ENCODE peak calls at places on chromosomes 13 and 19, in four cellular contexts. One of them, this sample, is unnamed. For H3K4me1, the result is how much of the 10 kb centered on the place peaks cover.

GRCh38 chr13:44474122-44474910 is 100.7 kb downstream of the SERP2 start:
- DNase-seq in iPS DF 6.9: no peak
- DNase-seq in tibial nerve: no peak
- DNase-seq in psoas muscle: no peak
- DNase-seq in this sample: no peak

GRCh38 chr19:1026189-1027019 is at the start of gene CNN2:
- DNase-seq in iPS DF 6.9: no peak
- DNase-seq in tibial nerve: peak
- DNase-seq in psoas muscle: peak
- DNase-seq in this sample: peak

GRCh38 chr13:67155898-67156717 is 74.0 kb downstream of the PCDH9 start:
- DNase-seq in psoas muscle: no peak
- DNase-seq in iPS DF 6.9: no peak
- DNase-seq in tibial nerve: no peak
- DNase-seq in this sample: no peak

GRCh38 chr19:10517361-10517759 is at the start of gene S1PR5:
- DNase-seq in iPS DF 6.9: no peak
- DNase-seq in psoas muscle: no peak
- DNase-seq in tibial nerve: no peak
- DNase-seq in this sample: no peak

GRCh38 chr19:1004803-1005664 is 4.8 kb downstream of the GRIN3B start:
- DNase-seq in iPS DF 6.9: no peak
- DNase-seq in tibial nerve: no peak
- DNase-seq in psoas muscle: no peak
- DNase-seq in this sample: no peak

GRCh38 chr19:9431475-9431874 is 3.9 kb downstream of the ZNF266 start:
- DNase-seq in iPS DF 6.9: peak
- DNase-seq in psoas muscle: no peak
- DNase-seq in tibial nerve: no peak
- DNase-seq in this sample: no peak

GRCh38 chr19:40422428-40423226 is 3.2 kb downstream of the SERTAD1 start:
- DNase-seq in tibial nerve: no peak
- DNase-seq in psoas muscle: no peak
- DNase-seq in iPS DF 6.9: no peak
- DNase-seq in this sample: no peak

GRCh38 chr19:844300-844971 is 3.6 kb downstream of the PRTN3 start:
- DNase-seq in tibial nerve: no peak
- DNase-seq in iPS DF 6.9: no peak
- DNase-seq in psoas muscle: no peak
- DNase-seq in this sample: no peak

GRCh38 chr19:45440873-45441654 is 17.3 kb upstream of the ERCC1 start:
- DNase-seq in tibial nerve: no peak
- DNase-seq in iPS DF 6.9: no peak
- DNase-seq in psoas muscle: no peak
- DNase-seq in this sample: no peak

GRCh38 chr13:54852831-54853230 is 1824.2 kb downstream of the OLFM4 start:
- DNase-seq in psoas muscle: no peak
- DNase-seq in iPS DF 6.9: no peak
- DNase-seq in tibial nerve: no peak
- DNase-seq in this sample: no peak

GRCh38 chr13:37656247-37656940 is 57.8 kb upstream of the POSTN start:
- DNase-seq in psoas muscle: no peak
- DNase-seq in tibial nerve: no peak
- DNase-seq in iPS DF 6.9: no peak
- DNase-seq in this sample: peak

GRCh38 chr19:13974073-13974472 is 21.8 kb downstream of the DCAF15 start:
- DNase-seq in psoas muscle: no peak
- DNase-seq in tibial nerve: no peak
- DNase-seq in iPS DF 6.9: peak
- DNase-seq in this sample: peak

GRCh38 chr13:99663185-99663825 is 162.0 kb downstream of the TM9SF2 start:
- DNase-seq in iPS DF 6.9: no peak
- DNase-seq in psoas muscle: no peak
- DNase-seq in tibial nerve: no peak
- DNase-seq in this sample: no peak

GRCh38 chr13:32639502-32640105 is 53.4 kb downstream of the PDS5B start:
- DNase-seq in psoas muscle: peak
- DNase-seq in tibial nerve: peak
- DNase-seq in iPS DF 6.9: no peak
- DNase-seq in this sample: peak

GRCh38 chr19:801030-801860 is 4.0 kb downstream of the PTBP1 start:
- DNase-seq in tibial nerve: no peak
- DNase-seq in psoas muscle: peak
- DNase-seq in iPS DF 6.9: no peak
- DNase-seq in this sample: no peak

GRCh38 chr19:12294308-12295158 is at the start of gene ZNF44:
- DNase-seq in tibial nerve: peak
- DNase-seq in psoas muscle: peak
- DNase-seq in iPS DF 6.9: peak
- DNase-seq in this sample: peak

GRCh38 chr13:31663880-31664585 is 75.3 kb upstream of the RXFP2 start:
- DNase-seq in tibial nerve: no peak
- DNase-seq in iPS DF 6.9: peak
- DNase-seq in psoas muscle: no peak
- DNase-seq in this sample: no peak

GRCh38 chr19:47719047-47719885 is 6.0 kb downstream of the EHD2 start:
- DNase-seq in psoas muscle: peak
- DNase-seq in tibial nerve: peak
- DNase-seq in iPS DF 6.9: no peak
- DNase-seq in this sample: peak

GRCh38 chr13:48533207-48533499 is 273 bp upstream of the RCBTB2 start:
- DNase-seq in tibial nerve: no peak
- DNase-seq in iPS DF 6.9: no peak
- DNase-seq in psoas muscle: no peak
- DNase-seq in this sample: no peak

GRCh38 chr19:51777570-51778460 is 16.8 kb downstream of the FPR2 start:
- DNase-seq in psoas muscle: peak
- DNase-seq in tibial nerve: peak
- DNase-seq in iPS DF 6.9: peak
- DNase-seq in this sample: peak

GRCh38 chr13:23321534-23322241 is 111.8 kb downstream of the SACS start:
- DNase-seq in psoas muscle: peak
- DNase-seq in tibial nerve: peak
- DNase-seq in iPS DF 6.9: no peak
- DNase-seq in this sample: peak

GRCh38 chr13:95956589-95957148 is 96.5 kb downstream of the UGGT2 start:
- DNase-seq in psoas muscle: no peak
- DNase-seq in tibial nerve: no peak
- DNase-seq in iPS DF 6.9: no peak
- DNase-seq in this sample: peak

GRCh38 chr19:46614114-46614701 is 10.7 kb downstream of the PTGIR start:
- DNase-seq in iPS DF 6.9: no peak
- DNase-seq in psoas muscle: peak
- DNase-seq in tibial nerve: peak
- DNase-seq in this sample: no peak

GRCh38 chr19:12126707-12127106 is 13.4 kb downstream of the ZNF20 start:
- DNase-seq in iPS DF 6.9: no peak
- DNase-seq in tibial nerve: no peak
- DNase-seq in psoas muscle: no peak
- DNase-seq in this sample: no peak

GRCh38 chr13:57631607-57632275 is at the start of gene PCDH17:
- DNase-seq in tibial nerve: no peak
- DNase-seq in iPS DF 6.9: no peak
- DNase-seq in psoas muscle: peak
- DNase-seq in this sample: no peak

GRCh38 chr13:99145461-99145860 is 55.2 kb upstream of the UBAC2 start:
- DNase-seq in tibial nerve: no peak
- DNase-seq in psoas muscle: no peak
- DNase-seq in iPS DF 6.9: no peak
- DNase-seq in this sample: no peak

GRCh38 chr13:24392972-24393371 is 83.6 kb downstream of the C1QTNF9 start:
- DNase-seq in tibial nerve: no peak
- DNase-seq in iPS DF 6.9: no peak
- DNase-seq in psoas muscle: no peak
- DNase-seq in this sample: no peak

GRCh38 chr19:13302521-13303270 is 152.5 kb downstream of the IER2 start:
- DNase-seq in tibial nerve: no peak
- DNase-seq in iPS DF 6.9: no peak
- DNase-seq in psoas muscle: no peak
- DNase-seq in this sample: no peak

GRCh38 chr19:39472746-39473442 is 7.7 kb upstream of the TIMM50 start:
- DNase-seq in iPS DF 6.9: no peak
- DNase-seq in psoas muscle: no peak
- DNase-seq in tibial nerve: no peak
- DNase-seq in this sample: no peak

GRCh38 chr19:2261438-2262172 is 5.4 kb upstream of the JSRP1 start:
- DNase-seq in iPS DF 6.9: no peak
- DNase-seq in psoas muscle: no peak
- DNase-seq in tibial nerve: peak
- DNase-seq in this sample: no peak

GRCh38 chr13:109211616-109212015 is 574.8 kb downstream of the IRS2 start:
- DNase-seq in iPS DF 6.9: no peak
- DNase-seq in tibial nerve: no peak
- DNase-seq in psoas muscle: no peak
- DNase-seq in this sample: peak

GRCh38 chr13:63938851-63939250 is 2523.2 kb upstream of the PCDH20 start:
- DNase-seq in psoas muscle: no peak
- DNase-seq in iPS DF 6.9: no peak
- DNase-seq in tibial nerve: no peak
- DNase-seq in this sample: no peak

GRCh38 chr13:61086052-61086451 is 329.6 kb downstream of the PCDH20 start:
- DNase-seq in iPS DF 6.9: no peak
- DNase-seq in tibial nerve: no peak
- DNase-seq in psoas muscle: no peak
- DNase-seq in this sample: no peak

GRCh38 chr13:63625869-63626268 is 2210.2 kb upstream of the PCDH20 start:
- DNase-seq in psoas muscle: no peak
- DNase-seq in iPS DF 6.9: no peak
- DNase-seq in tibial nerve: no peak
- DNase-seq in this sample: peak

DNA sequence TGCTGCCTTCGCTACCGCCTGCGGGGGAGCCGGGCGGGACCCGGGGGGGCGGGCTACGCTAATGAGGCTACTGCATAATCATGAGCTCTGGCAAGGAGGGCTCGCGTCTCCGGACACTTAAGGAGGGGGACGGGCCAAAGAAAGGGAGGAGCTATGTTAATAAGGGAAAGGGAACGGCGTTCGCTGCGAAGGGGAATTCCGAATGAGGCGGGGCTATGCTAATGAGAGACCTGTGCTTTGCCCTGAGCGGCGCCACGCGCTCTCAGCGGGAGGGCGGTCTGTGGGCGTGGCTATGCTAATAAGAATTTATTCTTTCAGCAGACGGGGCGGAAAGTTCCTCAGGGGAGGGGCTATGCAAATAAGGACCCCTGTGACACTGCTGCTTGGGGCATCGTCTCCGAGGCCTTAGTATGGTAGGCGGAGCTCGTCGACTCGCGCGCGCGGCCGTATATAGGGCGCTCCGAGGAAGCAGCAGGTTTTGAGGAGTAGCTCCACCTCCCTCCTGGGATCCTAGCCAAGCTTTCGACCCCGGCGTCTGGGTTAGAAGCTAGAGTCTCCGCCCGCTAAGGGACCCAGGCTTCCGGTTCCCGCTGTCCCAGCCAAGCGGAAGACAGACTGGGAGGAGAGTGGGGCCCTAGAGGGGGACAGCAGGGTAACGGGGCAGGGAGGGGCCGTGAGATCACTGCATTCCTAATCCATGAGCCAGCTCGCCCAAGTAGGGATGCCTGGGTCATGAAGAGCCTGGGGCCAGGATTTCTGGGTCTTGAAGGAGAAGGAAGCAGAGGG is at the start of gene RRAS:
- DNase-seq in psoas muscle: peak
- DNase-seq in tibial nerve: peak
- DNase-seq in iPS DF 6.9: peak
- DNase-seq in this sample: peak
- H3K4me1 ChIP-seq in psoas muscle: under half
- H3K4me1 ChIP-seq in tibial nerve: half or more
- H3K4me1 ChIP-seq in iPS DF 6.9: under half
- H3K4me1 ChIP-seq in this sample: under half

DNA sequence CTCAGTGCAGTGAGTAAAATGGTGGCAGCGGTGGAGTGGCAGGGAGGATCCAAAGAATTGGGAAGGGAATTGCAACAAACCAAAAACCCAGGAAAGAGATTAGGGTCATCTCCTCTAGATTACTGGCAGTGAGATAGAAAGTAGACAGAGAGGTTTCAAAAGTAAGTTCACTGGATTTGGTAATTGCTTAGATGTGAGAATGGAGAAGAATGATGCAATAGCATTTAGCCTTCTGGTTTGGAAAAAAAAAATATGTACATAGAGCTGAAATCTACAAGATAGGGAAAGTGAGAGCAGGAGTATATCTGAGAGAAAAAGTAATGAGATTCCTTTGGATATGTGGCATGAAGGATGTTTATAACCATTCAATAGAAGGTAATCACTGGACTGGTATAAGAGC is 482.6 kb upstream of the GPC6 start:
- DNase-seq in tibial nerve: no peak
- DNase-seq in iPS DF 6.9: no peak
- DNase-seq in psoas muscle: no peak
- DNase-seq in this sample: no peak
- H3K4me1 ChIP-seq in tibial nerve: under half
- H3K4me1 ChIP-seq in iPS DF 6.9: under half
- H3K4me1 ChIP-seq in psoas muscle: under half
- H3K4me1 ChIP-seq in this sample: under half

DNA sequence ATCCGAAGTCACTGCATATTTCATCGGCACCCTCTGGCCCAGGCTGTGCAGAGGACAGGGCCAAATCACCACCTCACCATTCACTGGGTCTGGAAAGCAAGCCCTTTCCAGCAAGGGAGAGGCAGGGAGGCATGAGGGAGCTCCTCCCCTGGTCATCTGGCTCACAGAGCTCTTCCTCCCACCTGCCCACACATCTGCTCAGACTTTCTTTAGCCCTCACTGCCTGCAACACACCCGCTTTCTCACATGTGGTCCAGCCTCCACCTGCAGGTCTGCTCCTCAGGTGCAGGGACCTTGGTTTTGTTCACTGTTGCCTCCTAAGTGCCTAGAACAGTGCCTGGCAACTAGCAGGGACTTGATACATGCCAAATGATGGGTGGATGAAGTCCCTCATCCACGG is 21.0 kb upstream of the SLC35E1 start:
- DNase-seq in tibial nerve: no peak
- DNase-seq in iPS DF 6.9: no peak
- DNase-seq in psoas muscle: no peak
- DNase-seq in this sample: no peak
- H3K4me1 ChIP-seq in tibial nerve: half or more
- H3K4me1 ChIP-seq in iPS DF 6.9: under half
- H3K4me1 ChIP-seq in psoas muscle: half or more
- H3K4me1 ChIP-seq in this sample: under half

DNA sequence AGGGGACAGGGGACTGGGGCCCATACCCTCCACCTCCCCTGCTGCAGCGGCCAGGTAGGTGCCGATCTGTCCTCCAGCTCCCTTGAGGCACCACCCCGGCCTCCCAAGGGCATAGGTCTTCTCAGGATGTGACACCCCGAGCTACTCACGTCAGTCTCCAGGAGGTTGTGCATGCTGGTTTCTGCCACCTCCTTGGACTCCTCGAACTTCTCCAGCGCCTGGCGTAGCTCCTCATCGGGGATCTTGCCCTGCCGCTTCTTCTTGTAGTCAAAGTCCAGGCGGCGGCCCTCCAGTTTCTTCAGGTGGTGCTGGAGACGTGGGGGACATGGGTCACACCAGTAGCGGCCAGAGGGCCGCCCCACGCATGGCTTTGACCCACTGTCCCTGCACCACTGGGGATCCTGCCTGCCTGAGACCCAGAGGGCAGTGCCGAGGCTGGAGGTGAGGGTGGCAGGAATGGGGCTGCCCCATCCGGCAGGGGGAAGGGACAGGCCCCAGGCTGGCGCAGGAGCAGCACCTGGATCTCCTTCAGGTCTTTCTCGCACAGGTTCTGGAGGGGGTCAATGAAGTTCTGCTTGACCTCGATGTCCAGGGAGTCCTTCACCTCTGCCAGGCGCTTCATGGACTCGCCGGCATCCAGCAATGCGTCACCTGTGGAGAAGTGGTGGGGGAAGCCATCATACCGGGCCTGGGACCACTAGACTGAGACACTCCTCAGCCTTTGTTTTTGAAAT is 20.4 kb downstream of the MPND start:
- DNase-seq in iPS DF 6.9: no peak
- DNase-seq in tibial nerve: no peak
- DNase-seq in psoas muscle: no peak
- DNase-seq in this sample: no peak
- H3K4me1 ChIP-seq in iPS DF 6.9: under half
- H3K4me1 ChIP-seq in tibial nerve: under half
- H3K4me1 ChIP-seq in psoas muscle: under half
- H3K4me1 ChIP-seq in this sample: under half